ENCODE peak calls at places on chromosomes 16 and 17, in five cellular contexts. One of them, this sample, is unnamed.
A peak's percentile ranks its signal among the peaks of the same experiment; 100 is the strongest.

GRCh38 chr16:12925026-12925425 is 23.6 kb downstream of the SHISA9 start:
- DNase-seq in HCT116: no peak
- DNase-seq in ascending aorta: no peak
- DNase-seq in esophagus squamous epithelium: no peak
- DNase-seq in PC-3: no peak
- DNase-seq in this sample: no peak

GRCh38 chr16:275041-275621 is 613 bp downstream of the RGS11 start:
- DNase-seq in HCT116: no peak
- DNase-seq in ascending aorta: no peak
- DNase-seq in esophagus squamous epithelium: no peak
- DNase-seq in PC-3: no peak
- DNase-seq in this sample: no peak

GRCh38 chr16:17026600-17027242 is 444.0 kb downstream of the XYLT1 start:
- DNase-seq in HCT116: no peak
- DNase-seq in ascending aorta: no peak
- DNase-seq in esophagus squamous epithelium: no peak
- DNase-seq in PC-3: no peak
- DNase-seq in this sample: no peak

GRCh38 chr16:86089986-86090385 is 191.0 kb downstream of the IRF8 start:
- DNase-seq in HCT116: no peak
- DNase-seq in ascending aorta: no peak
- DNase-seq in esophagus squamous epithelium: no peak
- DNase-seq in PC-3: no peak
- DNase-seq in this sample: no peak

GRCh38 chr16:91484-91883 is 13.5 kb downstream of the MPG start:
- DNase-seq in HCT116: no peak
- DNase-seq in ascending aorta: no peak
- DNase-seq in esophagus squamous epithelium: no peak
- DNase-seq in PC-3: no peak
- DNase-seq in this sample: no peak

GRCh38 chr17:2948721-2949468 is 114.5 kb downstream of the OR1D5 start:
- DNase-seq in HCT116: no peak
- DNase-seq in ascending aorta: no peak
- DNase-seq in esophagus squamous epithelium: no peak
- DNase-seq in PC-3: no peak
- DNase-seq in this sample: no peak

GRCh38 chr17:17809527-17810373 is 27.0 kb downstream of the SREBF1 start:
- DNase-seq in HCT116: no peak
- DNase-seq in ascending aorta: no peak
- DNase-seq in esophagus squamous epithelium: no peak
- DNase-seq in PC-3: no peak
- DNase-seq in this sample: no peak

GRCh38 chr16:86931410-86931941 is 353.1 kb downstream of the FOXL1 start:
- DNase-seq in HCT116: no peak
- DNase-seq in ascending aorta: no peak
- DNase-seq in esophagus squamous epithelium: no peak
- DNase-seq in PC-3: peak; percentile 46
- DNase-seq in this sample: no peak

GRCh38 chr17:6570731-6571465 is 14.5 kb upstream of the PITPNM3 start:
- DNase-seq in HCT116: no peak
- DNase-seq in ascending aorta: no peak
- DNase-seq in esophagus squamous epithelium: no peak
- DNase-seq in PC-3: no peak
- DNase-seq in this sample: no peak

GRCh38 chr17:63189082-63189481 is 223.0 kb downstream of the TANC2 start:
- DNase-seq in HCT116: no peak
- DNase-seq in ascending aorta: no peak
- DNase-seq in esophagus squamous epithelium: no peak
- DNase-seq in PC-3: peak; percentile 66
- DNase-seq in this sample: no peak

GRCh38 chr16:31301708-31302400 is 42.1 kb downstream of the ITGAM start:
- DNase-seq in HCT116: no peak
- DNase-seq in ascending aorta: no peak
- DNase-seq in esophagus squamous epithelium: no peak
- DNase-seq in PC-3: no peak
- DNase-seq in this sample: no peak

GRCh38 chr17:69967910-69968411 is 107.1 kb upstream of the KCNJ16 start:
- DNase-seq in HCT116: no peak
- DNase-seq in ascending aorta: no peak
- DNase-seq in esophagus squamous epithelium: no peak
- DNase-seq in PC-3: no peak
- DNase-seq in this sample: no peak

GRCh38 chr17:35213412-35213925 is 19.3 kb upstream of the SLC35G3 start:
- DNase-seq in HCT116: no peak
- DNase-seq in ascending aorta: no peak
- DNase-seq in esophagus squamous epithelium: no peak
- DNase-seq in PC-3: no peak
- DNase-seq in this sample: no peak

GRCh38 chr17:67442787-67443624 is 65.9 kb downstream of the PITPNC1 start:
- DNase-seq in HCT116: no peak
- DNase-seq in ascending aorta: no peak
- DNase-seq in esophagus squamous epithelium: no peak
- DNase-seq in PC-3: no peak
- DNase-seq in this sample: no peak

GRCh38 chr17:6569391-6570302 is 13.3 kb upstream of the PITPNM3 start:
- DNase-seq in HCT116: no peak
- DNase-seq in ascending aorta: no peak
- DNase-seq in esophagus squamous epithelium: no peak
- DNase-seq in PC-3: no peak
- DNase-seq in this sample: no peak

GRCh38 chr17:3796110-3796821 is 4.7 kb downstream of the ITGAE start:
- DNase-seq in HCT116: no peak
- DNase-seq in ascending aorta: peak; percentile 53
- DNase-seq in esophagus squamous epithelium: no peak
- DNase-seq in PC-3: no peak
- DNase-seq in this sample: peak; percentile 55

GRCh38 chr16:29991571-29991904 is 3.9 kb downstream of the HIRIP3 start:
- DNase-seq in HCT116: no peak
- DNase-seq in ascending aorta: no peak
- DNase-seq in esophagus squamous epithelium: no peak
- DNase-seq in PC-3: no peak
- DNase-seq in this sample: no peak
- H3K27me3 ChIP-seq in HCT116: no peaks in the 10 kb centered on the region
- H3K27me3 ChIP-seq in ascending aorta: no peaks in the 10 kb centered on the region
- H3K27me3 ChIP-seq in esophagus squamous epithelium: no peaks in the 10 kb centered on the region
- H3K27me3 ChIP-seq in PC-3: no peaks in the 10 kb centered on the region
- H3K27me3 ChIP-seq in this sample: no peaks in the 10 kb centered on the region

GRCh38 chr16:35744084-35744483 is 2284.7 kb downstream of the TP53TG3F start:
- DNase-seq in HCT116: no peak
- DNase-seq in ascending aorta: no peak
- DNase-seq in esophagus squamous epithelium: no peak
- DNase-seq in PC-3: no peak
- DNase-seq in this sample: no peak
- H3K9me3 ChIP-seq in HCT116: no peaks in the 10 kb centered on the region
- H3K9me3 ChIP-seq in ascending aorta: no peaks in the 10 kb centered on the region
- H3K9me3 ChIP-seq in esophagus squamous epithelium: peaks cover 21% of the 10 kb centered on the region
- H3K9me3 ChIP-seq in PC-3: no peaks in the 10 kb centered on the region
- H3K9me3 ChIP-seq in this sample: peaks cover 57% of the 10 kb centered on the region

GRCh38 chr16:53973021-53973420 is 269.1 kb downstream of the FTO start:
- DNase-seq in HCT116: no peak
- DNase-seq in ascending aorta: no peak
- DNase-seq in esophagus squamous epithelium: no peak
- DNase-seq in PC-3: no peak
- DNase-seq in this sample: no peak

GRCh38 chr16:53967172-53967571 is 263.2 kb downstream of the FTO start:
- DNase-seq in HCT116: no peak
- DNase-seq in ascending aorta: no peak
- DNase-seq in esophagus squamous epithelium: no peak
- DNase-seq in PC-3: no peak
- DNase-seq in this sample: no peak

GRCh38 chr16:53968454-53968853 is 264.5 kb downstream of the FTO start:
- DNase-seq in HCT116: no peak
- DNase-seq in ascending aorta: no peak
- DNase-seq in esophagus squamous epithelium: no peak
- DNase-seq in PC-3: no peak
- DNase-seq in this sample: no peak

GRCh38 chr16:53964145-53964544 is 260.2 kb downstream of the FTO start:
- DNase-seq in HCT116: no peak
- DNase-seq in ascending aorta: no peak
- DNase-seq in esophagus squamous epithelium: no peak
- DNase-seq in PC-3: no peak
- DNase-seq in this sample: no peak

DNA sequence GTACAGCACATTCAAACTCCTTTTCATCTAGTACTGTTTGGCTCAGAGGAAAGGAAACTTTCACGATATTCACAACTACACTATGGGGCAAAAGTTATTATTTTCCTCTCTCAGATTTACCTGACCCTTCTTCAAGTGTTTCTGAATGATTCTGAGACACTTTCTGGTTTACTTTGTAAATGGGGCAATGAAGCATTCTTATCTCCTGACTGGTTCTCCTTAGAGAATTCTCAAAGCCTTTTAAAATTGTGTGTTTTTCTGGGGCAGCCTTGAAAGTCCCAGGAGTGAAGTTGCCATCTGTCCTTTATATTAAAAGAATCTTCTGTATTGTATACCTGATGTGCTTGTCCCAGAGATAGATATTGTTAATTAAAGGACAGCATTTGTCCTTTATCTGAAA is 264.9 kb downstream of the FTO start:
- DNase-seq in HCT116: no peak
- DNase-seq in ascending aorta: no peak
- DNase-seq in esophagus squamous epithelium: no peak
- DNase-seq in PC-3: no peak
- DNase-seq in this sample: no peak
- TF ChIP-seq CTCF in HCT116: no peak
- TF ChIP-seq CTCF in ascending aorta: no peak
- TF ChIP-seq CTCF in esophagus squamous epithelium: no peak
- TF ChIP-seq CTCF in PC-3: no peak
- TF ChIP-seq CTCF in this sample: no peak

GRCh38 chr16:56669840-56670639 is 426 bp downstream of the MT1H start:
- DNase-seq in HCT116: no peak
- DNase-seq in ascending aorta: no peak
- DNase-seq in esophagus squamous epithelium: no peak
- DNase-seq in PC-3: no peak
- DNase-seq in this sample: no peak
- H3K27me3 ChIP-seq in HCT116: no peaks in the 10 kb centered on the region
- H3K27me3 ChIP-seq in ascending aorta: no peaks in the 10 kb centered on the region
- H3K27me3 ChIP-seq in esophagus squamous epithelium: peaks cover 90% of the 10 kb centered on the region
- H3K27me3 ChIP-seq in PC-3: no peaks in the 10 kb centered on the region
- H3K27me3 ChIP-seq in this sample: peaks cover 59% of the 10 kb centered on the region

GRCh38 chr16:10402975-10403374 is 17.1 kb downstream of the ATF7IP2 start:
- DNase-seq in HCT116: no peak
- DNase-seq in ascending aorta: no peak
- DNase-seq in esophagus squamous epithelium: no peak
- DNase-seq in PC-3: no peak
- DNase-seq in this sample: no peak
- H3K9me3 ChIP-seq in HCT116: peaks cover 4% of the 10 kb centered on the region
- H3K9me3 ChIP-seq in ascending aorta: peaks cover 1% of the 10 kb centered on the region
- H3K9me3 ChIP-seq in esophagus squamous epithelium: peaks cover 26% of the 10 kb centered on the region
- H3K9me3 ChIP-seq in PC-3: no peaks in the 10 kb centered on the region
- H3K9me3 ChIP-seq in this sample: peaks cover 46% of the 10 kb centered on the region